ENCODE peak calls at places on chromosome 4, in eight cellular contexts. One of them, this sample, is unnamed.
A peak's percentile ranks its signal among the peaks of the same experiment; 100 is the strongest.

GRCh38 chr4:20832821-20833220 is 132.6 kb downstream of the PACRGL start:
- DNase-seq in ureter: no peak
- DNase-seq in left ventricle myocardium superior: no peak
- DNase-seq in upper lobe of right lung: no peak
- DNase-seq in NCI-H2081 treated with DMSO at 0.1 percent for 48 hours: no peak
- DNase-seq in psoas muscle: no peak
- DNase-seq in Calu3: no peak
- DNase-seq in stimulated activated CD4-positive, alpha-beta T cell treated with anti-CD3 and anti-CD28 coated beads, Interleukin-12 subunit alpha, Interleukin-12 subunit beta, amount 100 ng/mL, for 24 hours: no peak
- DNase-seq in this sample: peak; percentile 52

GRCh38 chr4:60655356-60655755 is 544.8 kb upstream of the ADGRL3 start:
- DNase-seq in ureter: no peak
- DNase-seq in left ventricle myocardium superior: no peak
- DNase-seq in upper lobe of right lung: no peak
- DNase-seq in NCI-H2081 treated with DMSO at 0.1 percent for 48 hours: no peak
- DNase-seq in psoas muscle: no peak
- DNase-seq in Calu3: no peak
- DNase-seq in stimulated activated CD4-positive, alpha-beta T cell treated with anti-CD3 and anti-CD28 coated beads, Interleukin-12 subunit alpha, Interleukin-12 subunit beta, amount 100 ng/mL, for 24 hours: no peak
- DNase-seq in this sample: no peak

GRCh38 chr4:142043509-142043908 is 407.1 kb downstream of the IL15 start:
- DNase-seq in ureter: no peak
- DNase-seq in left ventricle myocardium superior: no peak
- DNase-seq in upper lobe of right lung: no peak
- DNase-seq in NCI-H2081 treated with DMSO at 0.1 percent for 48 hours: no peak
- DNase-seq in psoas muscle: no peak
- DNase-seq in Calu3: no peak
- DNase-seq in stimulated activated CD4-positive, alpha-beta T cell treated with anti-CD3 and anti-CD28 coated beads, Interleukin-12 subunit alpha, Interleukin-12 subunit beta, amount 100 ng/mL, for 24 hours: no peak
- DNase-seq in this sample: no peak

GRCh38 chr4:187602339-187603092 is 393.1 kb upstream of the ZFP42 start:
- DNase-seq in ureter: no peak
- DNase-seq in left ventricle myocardium superior: no peak
- DNase-seq in upper lobe of right lung: no peak
- DNase-seq in NCI-H2081 treated with DMSO at 0.1 percent for 48 hours: no peak
- DNase-seq in psoas muscle: no peak
- DNase-seq in Calu3: no peak
- DNase-seq in stimulated activated CD4-positive, alpha-beta T cell treated with anti-CD3 and anti-CD28 coated beads, Interleukin-12 subunit alpha, Interleukin-12 subunit beta, amount 100 ng/mL, for 24 hours: no peak
- DNase-seq in this sample: no peak

GRCh38 chr4:111510535-111510934 is 634.7 kb upstream of the FAM241A start:
- DNase-seq in ureter: no peak
- DNase-seq in left ventricle myocardium superior: no peak
- DNase-seq in upper lobe of right lung: no peak
- DNase-seq in NCI-H2081 treated with DMSO at 0.1 percent for 48 hours: no peak
- DNase-seq in psoas muscle: no peak
- DNase-seq in Calu3: no peak
- DNase-seq in stimulated activated CD4-positive, alpha-beta T cell treated with anti-CD3 and anti-CD28 coated beads, Interleukin-12 subunit alpha, Interleukin-12 subunit beta, amount 100 ng/mL, for 24 hours: no peak
- DNase-seq in this sample: no peak

GRCh38 chr4:33477715-33478114 is 2757.5 kb downstream of the PCDH7 start:
- DNase-seq in ureter: no peak
- DNase-seq in left ventricle myocardium superior: no peak
- DNase-seq in upper lobe of right lung: no peak
- DNase-seq in NCI-H2081 treated with DMSO at 0.1 percent for 48 hours: no peak
- DNase-seq in psoas muscle: no peak
- DNase-seq in Calu3: no peak
- DNase-seq in stimulated activated CD4-positive, alpha-beta T cell treated with anti-CD3 and anti-CD28 coated beads, Interleukin-12 subunit alpha, Interleukin-12 subunit beta, amount 100 ng/mL, for 24 hours: no peak
- DNase-seq in this sample: no peak

GRCh38 chr4:87589531-87589930 is 18.8 kb upstream of the DSPP start:
- DNase-seq in ureter: no peak
- DNase-seq in left ventricle myocardium superior: no peak
- DNase-seq in upper lobe of right lung: no peak
- DNase-seq in NCI-H2081 treated with DMSO at 0.1 percent for 48 hours: no peak
- DNase-seq in psoas muscle: no peak
- DNase-seq in Calu3: no peak
- DNase-seq in stimulated activated CD4-positive, alpha-beta T cell treated with anti-CD3 and anti-CD28 coated beads, Interleukin-12 subunit alpha, Interleukin-12 subunit beta, amount 100 ng/mL, for 24 hours: no peak
- DNase-seq in this sample: peak; percentile 86

GRCh38 chr4:167380964-167381363 is 146.7 kb upstream of the SPOCK3 start:
- DNase-seq in ureter: no peak
- DNase-seq in left ventricle myocardium superior: no peak
- DNase-seq in upper lobe of right lung: no peak
- DNase-seq in NCI-H2081 treated with DMSO at 0.1 percent for 48 hours: no peak
- DNase-seq in psoas muscle: no peak
- DNase-seq in Calu3: no peak
- DNase-seq in stimulated activated CD4-positive, alpha-beta T cell treated with anti-CD3 and anti-CD28 coated beads, Interleukin-12 subunit alpha, Interleukin-12 subunit beta, amount 100 ng/mL, for 24 hours: no peak
- DNase-seq in this sample: no peak

GRCh38 chr4:152516156-152516555 is 19.7 kb downstream of the FBXW7 start:
- DNase-seq in ureter: no peak
- DNase-seq in left ventricle myocardium superior: no peak
- DNase-seq in upper lobe of right lung: no peak
- DNase-seq in NCI-H2081 treated with DMSO at 0.1 percent for 48 hours: no peak
- DNase-seq in psoas muscle: no peak
- DNase-seq in Calu3: no peak
- DNase-seq in stimulated activated CD4-positive, alpha-beta T cell treated with anti-CD3 and anti-CD28 coated beads, Interleukin-12 subunit alpha, Interleukin-12 subunit beta, amount 100 ng/mL, for 24 hours: no peak
- DNase-seq in this sample: no peak

GRCh38 chr4:154928640-154929257 is 147.7 kb downstream of the RBM46 start:
- DNase-seq in ureter: no peak
- DNase-seq in left ventricle myocardium superior: no peak
- DNase-seq in upper lobe of right lung: no peak
- DNase-seq in NCI-H2081 treated with DMSO at 0.1 percent for 48 hours: no peak
- DNase-seq in psoas muscle: no peak
- DNase-seq in Calu3: peak; percentile 34
- DNase-seq in stimulated activated CD4-positive, alpha-beta T cell treated with anti-CD3 and anti-CD28 coated beads, Interleukin-12 subunit alpha, Interleukin-12 subunit beta, amount 100 ng/mL, for 24 hours: no peak
- DNase-seq in this sample: no peak

GRCh38 chr4:69910016-69910782 is 20.7 kb upstream of the CSN1S1 start:
- DNase-seq in ureter: no peak
- DNase-seq in left ventricle myocardium superior: no peak
- DNase-seq in upper lobe of right lung: no peak
- DNase-seq in NCI-H2081 treated with DMSO at 0.1 percent for 48 hours: no peak
- DNase-seq in psoas muscle: no peak
- DNase-seq in Calu3: no peak
- DNase-seq in stimulated activated CD4-positive, alpha-beta T cell treated with anti-CD3 and anti-CD28 coated beads, Interleukin-12 subunit alpha, Interleukin-12 subunit beta, amount 100 ng/mL, for 24 hours: no peak
- DNase-seq in this sample: no peak

GRCh38 chr4:166366012-166366411 is 493.0 kb downstream of the TLL1 start:
- DNase-seq in ureter: no peak
- DNase-seq in left ventricle myocardium superior: no peak
- DNase-seq in upper lobe of right lung: no peak
- DNase-seq in NCI-H2081 treated with DMSO at 0.1 percent for 48 hours: no peak
- DNase-seq in psoas muscle: no peak
- DNase-seq in Calu3: no peak
- DNase-seq in stimulated activated CD4-positive, alpha-beta T cell treated with anti-CD3 and anti-CD28 coated beads, Interleukin-12 subunit alpha, Interleukin-12 subunit beta, amount 100 ng/mL, for 24 hours: no peak
- DNase-seq in this sample: no peak

GRCh38 chr4:140607852-140608251 is 39.1 kb upstream of the UCP1 start:
- DNase-seq in ureter: no peak
- DNase-seq in left ventricle myocardium superior: no peak
- DNase-seq in upper lobe of right lung: no peak
- DNase-seq in NCI-H2081 treated with DMSO at 0.1 percent for 48 hours: no peak
- DNase-seq in psoas muscle: no peak
- DNase-seq in Calu3: no peak
- DNase-seq in stimulated activated CD4-positive, alpha-beta T cell treated with anti-CD3 and anti-CD28 coated beads, Interleukin-12 subunit alpha, Interleukin-12 subunit beta, amount 100 ng/mL, for 24 hours: no peak
- DNase-seq in this sample: no peak

GRCh38 chr4:15162465-15163283 is 160.4 kb downstream of the CPEB2 start:
- DNase-seq in ureter: no peak
- DNase-seq in left ventricle myocardium superior: no peak
- DNase-seq in upper lobe of right lung: no peak
- DNase-seq in NCI-H2081 treated with DMSO at 0.1 percent for 48 hours: no peak
- DNase-seq in psoas muscle: no peak
- DNase-seq in Calu3: no peak
- DNase-seq in stimulated activated CD4-positive, alpha-beta T cell treated with anti-CD3 and anti-CD28 coated beads, Interleukin-12 subunit alpha, Interleukin-12 subunit beta, amount 100 ng/mL, for 24 hours: no peak
- DNase-seq in this sample: no peak

GRCh38 chr4:154164931-154165839 is 326.4 kb downstream of the DCHS2 start:
- DNase-seq in ureter: peak; percentile 43
- DNase-seq in left ventricle myocardium superior: no peak
- DNase-seq in upper lobe of right lung: no peak
- DNase-seq in NCI-H2081 treated with DMSO at 0.1 percent for 48 hours: no peak
- DNase-seq in psoas muscle: no peak
- DNase-seq in Calu3: peak; percentile 12
- DNase-seq in stimulated activated CD4-positive, alpha-beta T cell treated with anti-CD3 and anti-CD28 coated beads, Interleukin-12 subunit alpha, Interleukin-12 subunit beta, amount 100 ng/mL, for 24 hours: peak; percentile 9
- DNase-seq in this sample: peak; percentile 97

GRCh38 chr4:2806392-2807355 is 13.8 kb downstream of the SH3BP2 start:
- DNase-seq in ureter: no peak
- DNase-seq in left ventricle myocardium superior: peak; percentile 86
- DNase-seq in upper lobe of right lung: peak; percentile 87
- DNase-seq in NCI-H2081 treated with DMSO at 0.1 percent for 48 hours: no peak
- DNase-seq in psoas muscle: peak; percentile 84
- DNase-seq in Calu3: no peak
- DNase-seq in stimulated activated CD4-positive, alpha-beta T cell treated with anti-CD3 and anti-CD28 coated beads, Interleukin-12 subunit alpha, Interleukin-12 subunit beta, amount 100 ng/mL, for 24 hours: no peak
- DNase-seq in this sample: peak; percentile 32

GRCh38 chr4:47972721-47973120 is 43.8 kb downstream of the CNGA1 start:
- DNase-seq in ureter: no peak
- DNase-seq in left ventricle myocardium superior: no peak
- DNase-seq in upper lobe of right lung: no peak
- DNase-seq in NCI-H2081 treated with DMSO at 0.1 percent for 48 hours: no peak
- DNase-seq in psoas muscle: no peak
- DNase-seq in Calu3: no peak
- DNase-seq in stimulated activated CD4-positive, alpha-beta T cell treated with anti-CD3 and anti-CD28 coated beads, Interleukin-12 subunit alpha, Interleukin-12 subunit beta, amount 100 ng/mL, for 24 hours: no peak
- DNase-seq in this sample: no peak

GRCh38 chr4:25703731-25704388 is 48.2 kb downstream of the SLC34A2 start:
- DNase-seq in ureter: no peak
- DNase-seq in left ventricle myocardium superior: no peak
- DNase-seq in upper lobe of right lung: no peak
- DNase-seq in NCI-H2081 treated with DMSO at 0.1 percent for 48 hours: no peak
- DNase-seq in psoas muscle: no peak
- DNase-seq in Calu3: peak; percentile 4
- DNase-seq in stimulated activated CD4-positive, alpha-beta T cell treated with anti-CD3 and anti-CD28 coated beads, Interleukin-12 subunit alpha, Interleukin-12 subunit beta, amount 100 ng/mL, for 24 hours: no peak
- DNase-seq in this sample: no peak

GRCh38 chr4:128831526-128832252 is 22.2 kb downstream of the JADE1 start:
- DNase-seq in ureter: no peak
- DNase-seq in left ventricle myocardium superior: no peak
- DNase-seq in upper lobe of right lung: no peak
- DNase-seq in NCI-H2081 treated with DMSO at 0.1 percent for 48 hours: peak; percentile 4
- DNase-seq in psoas muscle: no peak
- DNase-seq in Calu3: no peak
- DNase-seq in stimulated activated CD4-positive, alpha-beta T cell treated with anti-CD3 and anti-CD28 coated beads, Interleukin-12 subunit alpha, Interleukin-12 subunit beta, amount 100 ng/mL, for 24 hours: no peak
- DNase-seq in this sample: no peak

GRCh38 chr4:38924266-38924827 is 56.7 kb downstream of the FAM114A1 start:
- DNase-seq in ureter: no peak
- DNase-seq in left ventricle myocardium superior: no peak
- DNase-seq in upper lobe of right lung: no peak
- DNase-seq in NCI-H2081 treated with DMSO at 0.1 percent for 48 hours: no peak
- DNase-seq in psoas muscle: no peak
- DNase-seq in Calu3: no peak
- DNase-seq in stimulated activated CD4-positive, alpha-beta T cell treated with anti-CD3 and anti-CD28 coated beads, Interleukin-12 subunit alpha, Interleukin-12 subunit beta, amount 100 ng/mL, for 24 hours: no peak
- DNase-seq in this sample: peak; percentile 41

GRCh38 chr4:80540349-80540748 is 204.8 kb downstream of the CFAP299 start:
- DNase-seq in ureter: no peak
- DNase-seq in left ventricle myocardium superior: no peak
- DNase-seq in upper lobe of right lung: no peak
- DNase-seq in NCI-H2081 treated with DMSO at 0.1 percent for 48 hours: no peak
- DNase-seq in psoas muscle: no peak
- DNase-seq in Calu3: no peak
- DNase-seq in stimulated activated CD4-positive, alpha-beta T cell treated with anti-CD3 and anti-CD28 coated beads, Interleukin-12 subunit alpha, Interleukin-12 subunit beta, amount 100 ng/mL, for 24 hours: no peak
- DNase-seq in this sample: no peak

GRCh38 chr4:128810331-128810870 is 901 bp downstream of the JADE1 start:
- DNase-seq in ureter: no peak
- DNase-seq in left ventricle myocardium superior: peak; percentile 46
- DNase-seq in upper lobe of right lung: no peak
- DNase-seq in NCI-H2081 treated with DMSO at 0.1 percent for 48 hours: no peak
- DNase-seq in psoas muscle: no peak
- DNase-seq in Calu3: peak; percentile 15
- DNase-seq in stimulated activated CD4-positive, alpha-beta T cell treated with anti-CD3 and anti-CD28 coated beads, Interleukin-12 subunit alpha, Interleukin-12 subunit beta, amount 100 ng/mL, for 24 hours: no peak
- DNase-seq in this sample: no peak

GRCh38 chr4:173519130-173520101 is 10.6 kb downstream of the HAND2 start:
- DNase-seq in ureter: no peak
- DNase-seq in left ventricle myocardium superior: peak; percentile 74
- DNase-seq in upper lobe of right lung: no peak
- DNase-seq in NCI-H2081 treated with DMSO at 0.1 percent for 48 hours: no peak
- DNase-seq in psoas muscle: no peak
- DNase-seq in Calu3: no peak
- DNase-seq in stimulated activated CD4-positive, alpha-beta T cell treated with anti-CD3 and anti-CD28 coated beads, Interleukin-12 subunit alpha, Interleukin-12 subunit beta, amount 100 ng/mL, for 24 hours: no peak
- DNase-seq in this sample: no peak

GRCh38 chr4:123250843-123251242 is 145.8 kb upstream of the SPRY1 start:
- DNase-seq in ureter: no peak
- DNase-seq in left ventricle myocardium superior: peak; percentile 50
- DNase-seq in upper lobe of right lung: no peak
- DNase-seq in NCI-H2081 treated with DMSO at 0.1 percent for 48 hours: no peak
- DNase-seq in psoas muscle: no peak
- DNase-seq in Calu3: no peak
- DNase-seq in stimulated activated CD4-positive, alpha-beta T cell treated with anti-CD3 and anti-CD28 coated beads, Interleukin-12 subunit alpha, Interleukin-12 subunit beta, amount 100 ng/mL, for 24 hours: no peak
- DNase-seq in this sample: no peak